ENCODE peak calls at places on chromosomes 1 and 21, in ten cellular contexts. One of them, this sample, is unnamed.

GRCh38 chr1:232108598-232108997 is 482.0 kb downstream of the DISC1 start:
- DNase-seq in AG10803: no peak
- DNase-seq in heart right ventricle: no peak
- DNase-seq in kidney epithelial cell: no peak
- DNase-seq in GM23248: peak
- DNase-seq in OCI-LY7: no peak
- DNase-seq in BE2C: no peak
- DNase-seq in GM06990: no peak
- DNase-seq in AG04450: no peak
- DNase-seq in endothelial cell of umbilical vein: no peak
- DNase-seq in this sample: no peak

GRCh38 chr1:54052470-54052933 is 502 bp downstream of the TMEM59 start:
- DNase-seq in GM06990: no peak
- DNase-seq in AG10803: peak
- DNase-seq in BE2C: peak
- DNase-seq in heart right ventricle: peak
- DNase-seq in kidney epithelial cell: peak
- DNase-seq in GM23248: peak
- DNase-seq in endothelial cell of umbilical vein: peak
- DNase-seq in AG04450: no peak
- DNase-seq in OCI-LY7: peak
- DNase-seq in this sample: peak

GRCh38 chr1:203521071-203521794 is 27.3 kb downstream of the OPTC start:
- DNase-seq in endothelial cell of umbilical vein: no peak
- DNase-seq in GM06990: no peak
- DNase-seq in BE2C: peak
- DNase-seq in AG10803: no peak
- DNase-seq in kidney epithelial cell: no peak
- DNase-seq in OCI-LY7: no peak
- DNase-seq in heart right ventricle: no peak
- DNase-seq in GM23248: peak
- DNase-seq in AG04450: no peak
- DNase-seq in this sample: no peak

GRCh38 chr1:10236405-10237156 is 26.2 kb downstream of the KIF1B start:
- DNase-seq in AG04450: no peak
- DNase-seq in AG10803: peak
- DNase-seq in heart right ventricle: no peak
- DNase-seq in OCI-LY7: no peak
- DNase-seq in endothelial cell of umbilical vein: no peak
- DNase-seq in GM06990: no peak
- DNase-seq in BE2C: no peak
- DNase-seq in kidney epithelial cell: no peak
- DNase-seq in GM23248: peak
- DNase-seq in this sample: no peak

GRCh38 chr1:172658871-172659453 is at the start of gene FASLG:
- DNase-seq in BE2C: no peak
- DNase-seq in GM06990: no peak
- DNase-seq in AG04450: no peak
- DNase-seq in heart right ventricle: no peak
- DNase-seq in kidney epithelial cell: no peak
- DNase-seq in GM23248: no peak
- DNase-seq in AG10803: no peak
- DNase-seq in endothelial cell of umbilical vein: no peak
- DNase-seq in OCI-LY7: no peak
- DNase-seq in this sample: no peak

GRCh38 chr1:48202030-48202752 is 20.3 kb upstream of the SLC5A9 start:
- DNase-seq in heart right ventricle: peak
- DNase-seq in BE2C: peak
- DNase-seq in kidney epithelial cell: peak
- DNase-seq in AG04450: peak
- DNase-seq in AG10803: peak
- DNase-seq in OCI-LY7: peak
- DNase-seq in GM23248: peak
- DNase-seq in endothelial cell of umbilical vein: peak
- DNase-seq in GM06990: no peak
- DNase-seq in this sample: peak

GRCh38 chr1:93574511-93574910 is 107.1 kb downstream of the BCAR3 start:
- DNase-seq in heart right ventricle: no peak
- DNase-seq in GM06990: no peak
- DNase-seq in AG04450: no peak
- DNase-seq in GM23248: no peak
- DNase-seq in endothelial cell of umbilical vein: no peak
- DNase-seq in kidney epithelial cell: no peak
- DNase-seq in BE2C: no peak
- DNase-seq in OCI-LY7: no peak
- DNase-seq in AG10803: no peak
- DNase-seq in this sample: no peak

GRCh38 chr21:45592208-45592619 is 50.0 kb upstream of the SLC19A1 start:
- DNase-seq in AG10803: no peak
- DNase-seq in kidney epithelial cell: no peak
- DNase-seq in BE2C: no peak
- DNase-seq in AG04450: no peak
- DNase-seq in endothelial cell of umbilical vein: no peak
- DNase-seq in OCI-LY7: peak
- DNase-seq in heart right ventricle: no peak
- DNase-seq in GM06990: peak
- DNase-seq in GM23248: no peak
- DNase-seq in this sample: peak

GRCh38 chr1:184912392-184912791 is 61.9 kb downstream of the NIBAN1 start:
- DNase-seq in GM06990: no peak
- DNase-seq in AG10803: no peak
- DNase-seq in kidney epithelial cell: no peak
- DNase-seq in OCI-LY7: no peak
- DNase-seq in GM23248: no peak
- DNase-seq in heart right ventricle: no peak
- DNase-seq in BE2C: no peak
- DNase-seq in endothelial cell of umbilical vein: no peak
- DNase-seq in AG04450: no peak
- DNase-seq in this sample: no peak

GRCh38 chr1:23774174-23774880 is 3.9 kb upstream of the PITHD1 start:
- DNase-seq in endothelial cell of umbilical vein: no peak
- DNase-seq in BE2C: no peak
- DNase-seq in kidney epithelial cell: no peak
- DNase-seq in heart right ventricle: no peak
- DNase-seq in GM06990: no peak
- DNase-seq in OCI-LY7: no peak
- DNase-seq in AG10803: no peak
- DNase-seq in AG04450: no peak
- DNase-seq in GM23248: no peak
- DNase-seq in this sample: no peak

GRCh38 chr1:157415661-157416060 is 136.7 kb downstream of the FCRL5 start:
- DNase-seq in BE2C: no peak
- DNase-seq in OCI-LY7: no peak
- DNase-seq in AG10803: no peak
- DNase-seq in GM06990: no peak
- DNase-seq in GM23248: no peak
- DNase-seq in AG04450: no peak
- DNase-seq in endothelial cell of umbilical vein: no peak
- DNase-seq in kidney epithelial cell: no peak
- DNase-seq in heart right ventricle: no peak
- DNase-seq in this sample: no peak
- H3K4me3 ChIP-seq in BE2C: no peak
- H3K4me3 ChIP-seq in OCI-LY7: no peak
- H3K4me3 ChIP-seq in AG10803: no peak
- H3K4me3 ChIP-seq in GM06990: no peak
- H3K4me3 ChIP-seq in GM23248: no peak
- H3K4me3 ChIP-seq in AG04450: no peak
- H3K4me3 ChIP-seq in endothelial cell of umbilical vein: no peak
- H3K4me3 ChIP-seq in kidney epithelial cell: no peak
- H3K4me3 ChIP-seq in heart right ventricle: no peak
- H3K4me3 ChIP-seq in this sample: no peak

GRCh38 chr21:41316641-41317392 is at the start of gene FAM3B:
- DNase-seq in AG04450: no peak
- DNase-seq in BE2C: no peak
- DNase-seq in kidney epithelial cell: no peak
- DNase-seq in OCI-LY7: no peak
- DNase-seq in heart right ventricle: no peak
- DNase-seq in endothelial cell of umbilical vein: no peak
- DNase-seq in GM23248: no peak
- DNase-seq in GM06990: no peak
- DNase-seq in AG10803: no peak
- DNase-seq in this sample: no peak
- H3K4me3 ChIP-seq in AG04450: no peak
- H3K4me3 ChIP-seq in BE2C: no peak
- H3K4me3 ChIP-seq in kidney epithelial cell: peak
- H3K4me3 ChIP-seq in OCI-LY7: no peak
- H3K4me3 ChIP-seq in heart right ventricle: peak
- H3K4me3 ChIP-seq in endothelial cell of umbilical vein: no peak
- H3K4me3 ChIP-seq in GM23248: no peak
- H3K4me3 ChIP-seq in GM06990: no peak
- H3K4me3 ChIP-seq in AG10803: no peak
- H3K4me3 ChIP-seq in this sample: no peak

GRCh38 chr1:24888061-24888970 is 41.8 kb downstream of the RUNX3 start:
- DNase-seq in BE2C: no peak
- DNase-seq in heart right ventricle: no peak
- DNase-seq in AG10803: no peak
- DNase-seq in OCI-LY7: no peak
- DNase-seq in AG04450: no peak
- DNase-seq in endothelial cell of umbilical vein: no peak
- DNase-seq in GM23248: no peak
- DNase-seq in kidney epithelial cell: no peak
- DNase-seq in GM06990: no peak
- DNase-seq in this sample: no peak

GRCh38 chr1:24886241-24886640 is 43.8 kb downstream of the RUNX3 start:
- DNase-seq in AG04450: no peak
- DNase-seq in BE2C: no peak
- DNase-seq in GM23248: no peak
- DNase-seq in OCI-LY7: no peak
- DNase-seq in AG10803: no peak
- DNase-seq in endothelial cell of umbilical vein: no peak
- DNase-seq in kidney epithelial cell: no peak
- DNase-seq in heart right ventricle: no peak
- DNase-seq in GM06990: no peak
- DNase-seq in this sample: no peak

GRCh38 chr1:24890861-24891260 is 39.2 kb downstream of the RUNX3 start:
- DNase-seq in endothelial cell of umbilical vein: no peak
- DNase-seq in OCI-LY7: no peak
- DNase-seq in AG04450: no peak
- DNase-seq in GM06990: no peak
- DNase-seq in kidney epithelial cell: no peak
- DNase-seq in GM23248: no peak
- DNase-seq in heart right ventricle: no peak
- DNase-seq in BE2C: no peak
- DNase-seq in AG10803: no peak
- DNase-seq in this sample: no peak

GRCh38 chr1:24892188-24893153 is 37.6 kb downstream of the RUNX3 start:
- DNase-seq in BE2C: no peak
- DNase-seq in AG10803: no peak
- DNase-seq in GM23248: no peak
- DNase-seq in endothelial cell of umbilical vein: no peak
- DNase-seq in GM06990: no peak
- DNase-seq in heart right ventricle: no peak
- DNase-seq in OCI-LY7: no peak
- DNase-seq in AG04450: no peak
- DNase-seq in kidney epithelial cell: no peak
- DNase-seq in this sample: no peak

GRCh38 chr1:24888971-24889670 is 41.0 kb downstream of the RUNX3 start:
- DNase-seq in endothelial cell of umbilical vein: no peak
- DNase-seq in heart right ventricle: no peak
- DNase-seq in BE2C: no peak
- DNase-seq in GM06990: no peak
- DNase-seq in kidney epithelial cell: no peak
- DNase-seq in GM23248: peak
- DNase-seq in AG10803: peak
- DNase-seq in AG04450: no peak
- DNase-seq in OCI-LY7: no peak
- DNase-seq in this sample: no peak
- H3K4me3 ChIP-seq in endothelial cell of umbilical vein: no peak
- H3K4me3 ChIP-seq in heart right ventricle: no peak
- H3K4me3 ChIP-seq in BE2C: no peak
- H3K4me3 ChIP-seq in GM06990: no peak
- H3K4me3 ChIP-seq in kidney epithelial cell: no peak
- H3K4me3 ChIP-seq in GM23248: no peak
- H3K4me3 ChIP-seq in AG10803: no peak
- H3K4me3 ChIP-seq in AG04450: no peak
- H3K4me3 ChIP-seq in OCI-LY7: no peak
- H3K4me3 ChIP-seq in this sample: no peak

DNA sequence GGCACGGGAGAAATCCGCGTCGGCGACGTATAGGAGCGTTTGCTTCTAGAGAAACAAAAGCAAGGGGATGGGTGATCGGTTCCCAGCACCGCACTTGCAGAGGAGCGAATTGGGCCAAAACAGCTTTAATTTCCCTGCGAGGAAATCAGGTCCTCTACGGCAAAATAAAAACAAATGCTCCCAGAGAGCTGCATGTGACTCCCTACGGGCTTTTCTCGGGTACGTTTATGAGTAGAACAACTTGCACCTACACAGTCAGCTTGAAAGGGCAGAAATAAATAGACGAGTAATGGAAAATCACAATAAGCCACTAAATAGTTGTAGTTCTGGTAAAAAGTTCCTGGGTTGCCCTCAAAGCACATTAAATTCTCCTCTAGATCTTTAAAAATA is 1.2 kb downstream of the NHLH2 start:
- DNase-seq in AG04450: no peak
- DNase-seq in kidney epithelial cell: no peak
- DNase-seq in AG10803: no peak
- DNase-seq in GM23248: peak
- DNase-seq in GM06990: no peak
- DNase-seq in BE2C: no peak
- DNase-seq in OCI-LY7: no peak
- DNase-seq in endothelial cell of umbilical vein: no peak
- DNase-seq in heart right ventricle: no peak
- DNase-seq in this sample: no peak
- H3K4me3 ChIP-seq in AG04450: no peak
- H3K4me3 ChIP-seq in kidney epithelial cell: no peak
- H3K4me3 ChIP-seq in AG10803: peak
- H3K4me3 ChIP-seq in GM23248: peak
- H3K4me3 ChIP-seq in GM06990: no peak
- H3K4me3 ChIP-seq in BE2C: no peak
- H3K4me3 ChIP-seq in OCI-LY7: no peak
- H3K4me3 ChIP-seq in endothelial cell of umbilical vein: no peak
- H3K4me3 ChIP-seq in heart right ventricle: peak
- H3K4me3 ChIP-seq in this sample: no peak